ENCODE peak calls at places on chromosome 12, in six cellular contexts. One of them, this sample, is unnamed.

GRCh38 chr12:43317156-43317555 is 234.8 kb downstream of the ADAMTS20 start:
- DNase-seq in lower leg skin: no peak
- DNase-seq in hepatocyte: no peak
- DNase-seq in body of pancreas: no peak
- DNase-seq in right atrium auricular region: no peak
- DNase-seq in PC-9: no peak
- DNase-seq in this sample: no peak

GRCh38 chr12:18747960-18748359 is 10.0 kb downstream of the CAPZA3 start:
- DNase-seq in hepatocyte: peak
- DNase-seq in body of pancreas: no peak
- DNase-seq in right atrium auricular region: no peak
- DNase-seq in lower leg skin: no peak
- DNase-seq in PC-9: peak
- DNase-seq in this sample: no peak

GRCh38 chr12:122988036-122988435 is 7.6 kb downstream of the ARL6IP4 start:
- DNase-seq in lower leg skin: no peak
- DNase-seq in hepatocyte: no peak
- DNase-seq in PC-9: no peak
- DNase-seq in body of pancreas: no peak
- DNase-seq in right atrium auricular region: no peak
- DNase-seq in this sample: no peak

GRCh38 chr12:14845350-14845750 is 2.0 kb upstream of the ART4 start:
- DNase-seq in PC-9: peak
- DNase-seq in hepatocyte: peak
- DNase-seq in body of pancreas: peak
- DNase-seq in right atrium auricular region: peak
- DNase-seq in lower leg skin: peak
- DNase-seq in this sample: peak

GRCh38 chr12:51549637-51550036 is 41.4 kb upstream of the SCN8A start:
- DNase-seq in body of pancreas: no peak
- DNase-seq in lower leg skin: peak
- DNase-seq in right atrium auricular region: no peak
- DNase-seq in PC-9: no peak
- DNase-seq in hepatocyte: no peak
- DNase-seq in this sample: no peak

GRCh38 chr12:12095016-12095415 is 24.3 kb downstream of the BCL2L14 start:
- DNase-seq in right atrium auricular region: no peak
- DNase-seq in hepatocyte: no peak
- DNase-seq in lower leg skin: no peak
- DNase-seq in body of pancreas: no peak
- DNase-seq in PC-9: no peak
- DNase-seq in this sample: no peak

GRCh38 chr12:106594447-106594846 is 11.6 kb downstream of the RFX4 start:
- DNase-seq in lower leg skin: no peak
- DNase-seq in hepatocyte: no peak
- DNase-seq in right atrium auricular region: no peak
- DNase-seq in body of pancreas: no peak
- DNase-seq in PC-9: no peak
- DNase-seq in this sample: no peak

GRCh38 chr12:27868165-27868564 is 88.1 kb upstream of the MANSC4 start:
- DNase-seq in PC-9: no peak
- DNase-seq in right atrium auricular region: no peak
- DNase-seq in lower leg skin: no peak
- DNase-seq in hepatocyte: no peak
- DNase-seq in body of pancreas: no peak
- DNase-seq in this sample: no peak

GRCh38 chr12:42140901-42141300 is 3.8 kb downstream of the GXYLT1 start:
- DNase-seq in lower leg skin: no peak
- DNase-seq in hepatocyte: peak
- DNase-seq in body of pancreas: no peak
- DNase-seq in PC-9: no peak
- DNase-seq in right atrium auricular region: no peak
- DNase-seq in this sample: no peak

GRCh38 chr12:99552022-99552421 is 95.5 kb upstream of the GARIN6 start:
- DNase-seq in PC-9: no peak
- DNase-seq in lower leg skin: no peak
- DNase-seq in body of pancreas: no peak
- DNase-seq in right atrium auricular region: no peak
- DNase-seq in hepatocyte: no peak
- DNase-seq in this sample: no peak

GRCh38 chr12:114967187-114967586 is 283.2 kb upstream of the TBX3 start:
- DNase-seq in lower leg skin: no peak
- DNase-seq in right atrium auricular region: no peak
- DNase-seq in body of pancreas: no peak
- DNase-seq in hepatocyte: no peak
- DNase-seq in PC-9: no peak
- DNase-seq in this sample: no peak

GRCh38 chr12:127893875-127894635 is 372.9 kb upstream of the TMEM132C start:
- DNase-seq in body of pancreas: no peak
- DNase-seq in right atrium auricular region: no peak
- DNase-seq in PC-9: no peak
- DNase-seq in hepatocyte: no peak
- DNase-seq in lower leg skin: no peak
- DNase-seq in this sample: no peak

GRCh38 chr12:116384629-116385485 is 107.4 kb upstream of the MED13L start:
- DNase-seq in right atrium auricular region: no peak
- DNase-seq in hepatocyte: no peak
- DNase-seq in lower leg skin: no peak
- DNase-seq in PC-9: no peak
- DNase-seq in body of pancreas: peak
- DNase-seq in this sample: no peak

GRCh38 chr12:108575199-108575912 is 13.0 kb downstream of the ISCU start:
- DNase-seq in PC-9: no peak
- DNase-seq in right atrium auricular region: no peak
- DNase-seq in body of pancreas: no peak
- DNase-seq in lower leg skin: peak
- DNase-seq in hepatocyte: no peak
- DNase-seq in this sample: no peak

GRCh38 chr12:78060186-78060585 is 229.5 kb downstream of the NAV3 start:
- DNase-seq in hepatocyte: no peak
- DNase-seq in body of pancreas: no peak
- DNase-seq in right atrium auricular region: no peak
- DNase-seq in PC-9: no peak
- DNase-seq in lower leg skin: no peak
- DNase-seq in this sample: no peak

GRCh38 chr12:76197283-76197682 is 112.8 kb upstream of the NAP1L1 start:
- DNase-seq in lower leg skin: no peak
- DNase-seq in body of pancreas: no peak
- DNase-seq in PC-9: no peak
- DNase-seq in right atrium auricular region: no peak
- DNase-seq in hepatocyte: no peak
- DNase-seq in this sample: no peak

GRCh38 chr12:62971769-62972525 is 37.0 kb upstream of the PPM1H start:
- DNase-seq in hepatocyte: no peak
- DNase-seq in body of pancreas: no peak
- DNase-seq in PC-9: no peak
- DNase-seq in lower leg skin: no peak
- DNase-seq in right atrium auricular region: no peak
- DNase-seq in this sample: no peak

GRCh38 chr12:119308743-119309456 is 25.6 kb upstream of the CCDC60 start:
- DNase-seq in lower leg skin: no peak
- DNase-seq in body of pancreas: no peak
- DNase-seq in PC-9: no peak
- DNase-seq in right atrium auricular region: no peak
- DNase-seq in hepatocyte: no peak
- DNase-seq in this sample: peak

GRCh38 chr12:21940972-21941521 is at the start of gene ABCC9:
- DNase-seq in PC-9: no peak
- DNase-seq in right atrium auricular region: peak
- DNase-seq in hepatocyte: peak
- DNase-seq in body of pancreas: peak
- DNase-seq in lower leg skin: peak
- DNase-seq in this sample: no peak

GRCh38 chr12:14239350-14239934 is 126.0 kb upstream of the ATF7IP start:
- DNase-seq in hepatocyte: peak
- DNase-seq in lower leg skin: no peak
- DNase-seq in body of pancreas: peak
- DNase-seq in PC-9: peak
- DNase-seq in right atrium auricular region: peak
- DNase-seq in this sample: peak

GRCh38 chr12:67364228-67364627 is 95.1 kb downstream of the CAND1 start:
- DNase-seq in body of pancreas: no peak
- DNase-seq in PC-9: no peak
- DNase-seq in right atrium auricular region: no peak
- DNase-seq in hepatocyte: no peak
- DNase-seq in lower leg skin: no peak
- DNase-seq in this sample: no peak

GRCh38 chr12:71605034-71605433 is 58.6 kb downstream of the ZFC3H1 start:
- DNase-seq in body of pancreas: no peak
- DNase-seq in right atrium auricular region: no peak
- DNase-seq in PC-9: no peak
- DNase-seq in lower leg skin: no peak
- DNase-seq in hepatocyte: no peak
- DNase-seq in this sample: no peak

GRCh38 chr12:107847830-107848229 is 73.3 kb downstream of the ASCL4 start:
- DNase-seq in hepatocyte: no peak
- DNase-seq in right atrium auricular region: no peak
- DNase-seq in lower leg skin: no peak
- DNase-seq in body of pancreas: no peak
- DNase-seq in PC-9: no peak
- DNase-seq in this sample: no peak

GRCh38 chr12:51985136-51985835 is 21.5 kb upstream of the TAMALIN start:
- DNase-seq in body of pancreas: no peak
- DNase-seq in hepatocyte: no peak
- DNase-seq in PC-9: no peak
- DNase-seq in right atrium auricular region: no peak
- DNase-seq in lower leg skin: no peak
- DNase-seq in this sample: no peak

GRCh38 chr12:3134526-3135135 is 57.5 kb downstream of the TSPAN9 start:
- DNase-seq in hepatocyte: no peak
- DNase-seq in body of pancreas: no peak
- DNase-seq in lower leg skin: no peak
- DNase-seq in right atrium auricular region: no peak
- DNase-seq in PC-9: no peak
- DNase-seq in this sample: no peak

GRCh38 chr12:104546575-104546974 is 89.8 kb downstream of the CHST11 start:
- DNase-seq in PC-9: no peak
- DNase-seq in hepatocyte: no peak
- DNase-seq in lower leg skin: no peak
- DNase-seq in body of pancreas: peak
- DNase-seq in right atrium auricular region: no peak
- DNase-seq in this sample: no peak

GRCh38 chr12:54306925-54307731 is 6.3 kb upstream of the NFE2 start:
- DNase-seq in hepatocyte: peak
- DNase-seq in body of pancreas: peak
- DNase-seq in lower leg skin: peak
- DNase-seq in PC-9: peak
- DNase-seq in right atrium auricular region: peak
- DNase-seq in this sample: peak

GRCh38 chr12:110254971-110255540 is 26.0 kb upstream of the ATP2A2 start:
- DNase-seq in lower leg skin: peak
- DNase-seq in body of pancreas: no peak
- DNase-seq in hepatocyte: no peak
- DNase-seq in right atrium auricular region: no peak
- DNase-seq in PC-9: no peak
- DNase-seq in this sample: no peak

GRCh38 chr12:107027304-107028053 is 40.5 kb upstream of the MTERF2 start:
- DNase-seq in hepatocyte: peak
- DNase-seq in body of pancreas: peak
- DNase-seq in PC-9: peak
- DNase-seq in right atrium auricular region: no peak
- DNase-seq in lower leg skin: no peak
- DNase-seq in this sample: no peak

GRCh38 chr12:122399592-122400373 is 22.7 kb downstream of the CLIP1 start:
- DNase-seq in PC-9: peak
- DNase-seq in right atrium auricular region: peak
- DNase-seq in lower leg skin: peak
- DNase-seq in hepatocyte: peak
- DNase-seq in body of pancreas: peak
- DNase-seq in this sample: peak

GRCh38 chr12:132589856-132590255 is 20.5 kb downstream of the LRCOL1 start:
- DNase-seq in hepatocyte: no peak
- DNase-seq in right atrium auricular region: no peak
- DNase-seq in lower leg skin: no peak
- DNase-seq in body of pancreas: no peak
- DNase-seq in PC-9: no peak
- DNase-seq in this sample: no peak

GRCh38 chr12:2526371-2526770 is 268.4 kb upstream of the FKBP4 start:
- DNase-seq in hepatocyte: no peak
- DNase-seq in body of pancreas: no peak
- DNase-seq in PC-9: no peak
- DNase-seq in lower leg skin: no peak
- DNase-seq in right atrium auricular region: no peak
- DNase-seq in this sample: no peak

GRCh38 chr12:8948711-8949524 is 527 bp downstream of the M6PR start:
- DNase-seq in PC-9: no peak
- DNase-seq in right atrium auricular region: no peak
- DNase-seq in body of pancreas: peak
- DNase-seq in hepatocyte: peak
- DNase-seq in lower leg skin: no peak
- DNase-seq in this sample: no peak

GRCh38 chr12:120346681-120347080 is 19.1 kb upstream of the PLA2G1B start:
- DNase-seq in lower leg skin: no peak
- DNase-seq in hepatocyte: no peak
- DNase-seq in PC-9: no peak
- DNase-seq in right atrium auricular region: no peak
- DNase-seq in body of pancreas: no peak
- DNase-seq in this sample: no peak
- TF ChIP-seq CTCF in lower leg skin: no peak
- TF ChIP-seq CTCF in hepatocyte: no peak
- TF ChIP-seq CTCF in PC-9: peak
- TF ChIP-seq CTCF in right atrium auricular region: no peak
- TF ChIP-seq CTCF in body of pancreas: no peak
- TF ChIP-seq CTCF in this sample: peak

GRCh38 chr12:65822732-65823480 is 1.4 kb upstream of the HMGA2 start:
- DNase-seq in hepatocyte: peak
- DNase-seq in right atrium auricular region: no peak
- DNase-seq in PC-9: peak
- DNase-seq in body of pancreas: peak
- DNase-seq in lower leg skin: no peak
- DNase-seq in this sample: no peak
- H3K4me3 ChIP-seq in hepatocyte: peak
- H3K4me3 ChIP-seq in right atrium auricular region: no peak
- H3K4me3 ChIP-seq in PC-9: peak
- H3K4me3 ChIP-seq in body of pancreas: no peak
- H3K4me3 ChIP-seq in lower leg skin: no peak
- H3K4me3 ChIP-seq in this sample: no peak

GRCh38 chr12:126704609-126705008 is 1562.4 kb upstream of the TMEM132C start:
- DNase-seq in body of pancreas: no peak
- DNase-seq in right atrium auricular region: no peak
- DNase-seq in lower leg skin: no peak
- DNase-seq in hepatocyte: no peak
- DNase-seq in PC-9: no peak
- DNase-seq in this sample: no peak
- TF ChIP-seq CTCF in body of pancreas: no peak
- TF ChIP-seq CTCF in right atrium auricular region: peak
- TF ChIP-seq CTCF in lower leg skin: no peak
- TF ChIP-seq CTCF in hepatocyte: no peak
- TF ChIP-seq CTCF in PC-9: peak
- TF ChIP-seq CTCF in this sample: no peak

GRCh38 chr12:112792743-112793142 is 1.2 kb downstream of the RPH3A start:
- DNase-seq in body of pancreas: no peak
- DNase-seq in hepatocyte: no peak
- DNase-seq in right atrium auricular region: no peak
- DNase-seq in PC-9: no peak
- DNase-seq in lower leg skin: no peak
- DNase-seq in this sample: no peak
- H3K4me3 ChIP-seq in body of pancreas: no peak
- H3K4me3 ChIP-seq in hepatocyte: no peak
- H3K4me3 ChIP-seq in right atrium auricular region: no peak
- H3K4me3 ChIP-seq in PC-9: no peak
- H3K4me3 ChIP-seq in lower leg skin: no peak
- H3K4me3 ChIP-seq in this sample: peak

This sample was measured in BE2C.